ENCODE peak calls at places on chromosome 2, in nine cellular contexts. O is CD8-positive, alpha-beta T cell; H is neural progenitor cell; Y is CD4-positive, CD25-positive, alpha-beta regulatory T cell; F is Peyer's patch; W is tibial nerve; V is IMR-90; R is dorsolateral prefrontal cortex; G is lung. M is an unnamed sample.
A peak's percentile ranks its signal among the peaks of the same experiment; 100 is the strongest.

GRCh38 chr2:230090978-230091377 is 22.3 kb upstream of the SLC16A14 start:
- DNase-seq in O (no peak), H (no peak), Y (no peak), F (no peak), W (no peak), V (no peak), R (no peak), G (no peak), M (no peak)

GRCh38 chr2:29011650-29012060 is 30.6 kb downstream of the TOGARAM2 start:
- DNase-seq in O (peak; percentile 95), H (no peak), Y (peak; percentile 62), F (no peak), W (peak; percentile 11), V (no peak), R (no peak), G (peak; percentile 58), M (peak; percentile 22)

GRCh38 chr2:218272531-218273212 is 2.4 kb downstream of the PNKD start:
- DNase-seq in O (peak; percentile 81), H (peak; percentile 86), Y (peak; percentile 66), F (peak; percentile 91), W (peak; percentile 92), V (peak; percentile 84), R (peak; percentile 87), G (peak; percentile 90), M (peak; percentile 89)

GRCh38 chr2:46416739-46417403 is 62.5 kb upstream of the TMEM247 start:
- DNase-seq in O (no peak), H (no peak), Y (no peak), F (no peak), W (no peak), V (peak; percentile 36), R (no peak), G (no peak), M (no peak)

GRCh38 chr2:158412206-158412605 is 44.3 kb downstream of the CCDC148 start:
- DNase-seq in O (no peak), H (no peak), Y (no peak), F (no peak), W (no peak), V (peak; percentile 76), R (no peak), G (no peak), M (no peak)

GRCh38 chr2:196555726-196556125 is 83.8 kb upstream of the CCDC150 start:
- DNase-seq in O (no peak), H (no peak), Y (no peak), F (no peak), W (no peak), V (no peak), R (no peak), G (no peak), M (no peak)

GRCh38 chr2:68231061-68231372 is 21.3 kb downstream of the PPP3R1 start:
- DNase-seq in O (no peak), H (no peak), Y (no peak), F (no peak), W (no peak), V (no peak), R (no peak), G (no peak), M (no peak)

GRCh38 chr2:19711470-19712372 is 190.1 kb downstream of the TTC32 start:
- DNase-seq in O (no peak), H (peak; percentile 74), Y (no peak), F (no peak), W (no peak), V (peak; percentile 98), R (no peak), G (no peak), M (peak; percentile 43)

GRCh38 chr2:135741395-135742306 is at the start of gene UBXN4:
- DNase-seq in O (peak; percentile 95), H (peak; percentile 98), Y (peak; percentile 92), F (peak; percentile 97), W (peak; percentile 92), V (peak; percentile 99), R (peak; percentile 98), G (peak; percentile 97), M (peak; percentile 97)

GRCh38 chr2:135742307-135742838 is 718 bp downstream of the UBXN4 start:
- DNase-seq in O (no peak), H (peak; percentile 72), Y (peak; percentile 11), F (peak; percentile 74), W (peak; percentile 32), V (peak; percentile 64), R (no peak), G (peak; percentile 35), M (peak; percentile 40)

GRCh38 chr2:135743860-135744259 is 2.2 kb downstream of the UBXN4 start:
- DNase-seq in O (no peak), H (peak; percentile 72), Y (no peak), F (no peak), W (no peak), V (peak; percentile 6), R (no peak), G (no peak), M (no peak)

GRCh38 chr2:135744761-135745314 is 3.2 kb downstream of the UBXN4 start:
- DNase-seq in O (no peak), H (peak; percentile 34), Y (no peak), F (no peak), W (no peak), V (peak; percentile 17), R (no peak), G (no peak), M (no peak)

DNA sequence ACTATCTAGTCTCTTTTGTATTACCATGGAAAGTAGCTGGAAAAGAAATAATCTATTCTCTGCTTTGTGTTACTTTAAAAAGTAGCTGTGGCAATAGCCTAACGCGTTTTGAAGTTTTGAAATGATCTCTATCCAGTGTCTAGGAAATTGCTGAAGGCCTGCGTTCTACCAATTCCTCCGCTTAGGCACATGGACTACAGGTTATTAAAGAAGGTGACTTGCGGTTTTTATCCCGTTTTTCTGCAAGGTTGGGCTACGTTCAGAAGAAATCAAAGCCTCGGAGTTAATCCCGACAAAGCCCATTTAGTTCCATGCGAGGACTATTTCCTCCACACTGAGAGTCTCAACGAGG is 636 bp upstream of the UBXN4 start:
- DNase-seq in O (no peak), H (no peak), Y (no peak), F (no peak), W (no peak), V (no peak), R (no peak), G (no peak), M (no peak)
- H3K27ac ChIP-seq in O (no peak overlapping the region), H (no peak overlapping the region), Y (peak overlapping the region; percentile 97), F (peak overlapping the region; percentile 98), W (peak overlapping the region; percentile 97), V (no peak overlapping the region), R (peak overlapping the region; percentile 96), G (peak overlapping the region; percentile 72), M (peak overlapping the region; percentile 99)

GRCh38 chr2:138504092-138504491 is 2.5 kb downstream of the SPOPL start:
- DNase-seq in O (no peak), H (no peak), Y (no peak), F (no peak), W (no peak), V (no peak), R (no peak), G (no peak), M (no peak)
- H3K27ac ChIP-seq in O (no peak overlapping the region), H (no peak overlapping the region), Y (no peak overlapping the region), F (no peak overlapping the region), W (no peak overlapping the region), V (no peak overlapping the region), R (no peak overlapping the region), G (no peak overlapping the region), M (peak overlapping the region; percentile 88)

DNA sequence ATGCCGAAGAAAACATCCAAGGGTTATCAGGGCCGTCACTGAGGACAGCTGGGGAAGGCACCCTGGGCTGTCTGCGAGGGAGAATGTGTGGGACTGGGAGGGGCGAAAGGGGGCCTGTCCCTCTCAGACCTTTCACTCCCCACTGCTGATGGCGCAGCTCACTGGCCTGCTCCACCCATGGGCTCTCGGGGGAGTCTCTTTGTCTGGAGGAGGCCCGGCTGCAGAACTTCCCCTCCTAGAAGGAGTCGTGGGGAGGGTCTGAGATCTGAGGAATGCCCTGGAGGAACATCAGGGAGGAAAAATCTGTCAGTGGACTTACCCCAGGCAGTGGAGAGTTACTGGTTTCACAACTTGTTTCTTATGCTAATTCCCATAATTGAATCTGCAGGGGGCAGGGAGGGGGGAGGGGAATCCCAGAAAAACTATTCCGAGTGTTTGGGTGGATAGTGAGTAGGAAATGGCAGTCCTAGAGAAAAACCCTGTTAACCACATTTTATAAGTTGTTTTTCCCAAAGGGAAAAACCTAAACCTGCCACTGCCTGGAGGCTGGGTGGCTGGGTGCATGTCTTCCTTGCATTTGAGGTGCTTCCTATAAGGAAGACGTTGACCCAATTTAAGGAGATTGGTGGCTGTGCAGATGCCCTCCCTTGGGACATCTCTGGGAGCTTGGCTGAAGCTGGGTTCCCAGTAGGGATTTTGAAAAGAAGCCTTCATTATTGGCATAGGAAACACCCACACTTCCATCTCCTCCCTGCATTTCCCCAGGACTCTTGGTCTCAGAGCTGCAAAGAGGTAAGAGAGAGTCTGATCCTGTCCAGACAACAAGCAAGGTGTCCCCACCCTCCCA is 11.7 kb upstream of the SEMA4C start:
- DNase-seq in O (no peak), H (peak; percentile 55), Y (no peak), F (no peak), W (no peak), V (no peak), R (no peak), G (no peak), M (no peak)
- H3K27ac ChIP-seq in O (no peak overlapping the region), H (peak overlapping the region; percentile 44), Y (no peak overlapping the region), F (no peak overlapping the region), W (no peak overlapping the region), V (no peak overlapping the region), R (no peak overlapping the region), G (no peak overlapping the region), M (peak overlapping the region; percentile 6)

GRCh38 chr2:162344617-162344950 is 652 bp downstream of the GCA start:
- DNase-seq in O (no peak), H (no peak), Y (no peak), F (no peak), W (no peak), V (no peak), R (no peak), G (no peak), M (no peak)

GRCh38 chr2:162340822-162341221 is 3.1 kb upstream of the GCA start:
- DNase-seq in O (no peak), H (no peak), Y (no peak), F (no peak), W (no peak), V (no peak), R (no peak), G (no peak), M (no peak)

GRCh38 chr2:162343492-162343823 is 474 bp upstream of the GCA start:
- DNase-seq in O (no peak), H (no peak), Y (no peak), F (no peak), W (no peak), V (no peak), R (no peak), G (no peak), M (no peak)

GRCh38 chr2:162342841-162343240 is 1.1 kb upstream of the GCA start:
- DNase-seq in O (no peak), H (no peak), Y (no peak), F (no peak), W (no peak), V (no peak), R (no peak), G (no peak), M (no peak)

DNA sequence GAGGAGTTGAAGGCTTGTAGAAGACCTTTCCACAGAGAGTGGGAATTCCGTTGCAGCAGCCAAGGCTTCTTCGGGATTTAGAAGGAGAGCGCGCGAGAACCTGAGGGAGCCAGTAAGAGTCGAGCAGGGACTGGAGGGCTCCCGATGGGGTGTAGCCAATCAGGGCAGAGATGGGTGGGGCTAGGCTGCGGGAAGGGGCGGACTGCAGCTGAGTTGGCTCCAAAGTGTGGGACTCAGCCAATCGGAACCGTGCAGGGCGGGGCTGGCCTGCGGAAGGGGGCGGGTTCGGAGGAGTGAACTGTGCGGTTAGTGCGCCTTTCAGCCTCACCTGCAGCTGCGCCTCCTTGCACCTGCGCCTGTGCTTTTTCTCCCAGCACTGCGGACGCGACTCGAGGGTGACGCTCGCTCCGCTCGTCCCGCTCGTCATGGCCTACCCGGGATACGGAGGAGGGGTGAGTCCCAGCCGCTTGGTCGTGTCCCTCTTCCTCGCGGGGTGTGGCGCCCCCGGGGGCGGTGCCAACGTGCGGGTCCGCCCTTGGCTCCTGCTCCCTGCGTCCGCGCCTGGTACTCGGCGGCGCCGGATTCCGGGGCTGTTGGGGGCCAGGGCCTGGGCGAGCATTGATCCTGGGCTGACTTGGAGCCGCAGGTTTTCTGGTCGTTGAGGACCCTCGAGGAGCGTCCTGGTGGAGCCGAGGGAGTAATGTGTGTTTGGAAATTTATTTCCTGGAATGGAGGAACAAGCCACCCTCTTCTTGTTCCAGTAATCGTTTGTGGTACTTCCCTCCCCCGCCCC is at the start of gene GCA:
- DNase-seq in O (peak; percentile 98), H (peak; percentile 97), Y (peak; percentile 97), F (peak; percentile 99), W (peak; percentile 95), V (peak; percentile 89), R (peak; percentile 99), G (peak; percentile 99), M (peak; percentile 96)
- H3K27ac ChIP-seq in O (peak within 1 kb of the TSS; percentile 34), H (no peak within 1 kb of the TSS), Y (peak within 1 kb of the TSS; percentile 71), F (peak within 1 kb of the TSS; percentile 91), W (peak within 1 kb of the TSS; percentile 39), V (no peak within 1 kb of the TSS), R (peak within 1 kb of the TSS; percentile 93), G (peak within 1 kb of the TSS; percentile 88), M (peak within 1 kb of the TSS; percentile 44)

M was measured in uterus.